ENCODE peak calls at places on chromosome 2, in six cellular contexts. R is K562, T is IMR-90, F is A549, K is GM12878, G is HepG2. A is an unnamed sample.

GRCh38 chr2:953408-953807 is 2.8 kb downstream of the SNTG2 start:
- DNase-seq in R (no peak), T (no peak), F (no peak), K (no peak), G (no peak), A (no peak)

GRCh38 chr2:148358375-148358774 is 286.2 kb upstream of the EPC2 start:
- DNase-seq in R (no peak), T (no peak), F (no peak), K (no peak), G (no peak), A (no peak)

GRCh38 chr2:5290911-5291546 is 401.2 kb upstream of the SOX11 start:
- DNase-seq in R (no peak), T (no peak), F (no peak), K (no peak), G (no peak), A (no peak)

GRCh38 chr2:157150747-157151146 is 106.8 kb upstream of the GALNT5 start:
- DNase-seq in R (no peak), T (peak; percentile 74), F (peak; percentile 37), K (peak; percentile 68), G (peak; percentile 12), A (no peak)

GRCh38 chr2:180012523-180012922 is 5.4 kb upstream of the CWC22 start:
- DNase-seq in R (no peak), T (peak; percentile 85), F (peak; percentile 16), K (no peak), G (peak; percentile 23), A (no peak)

GRCh38 chr2:232418466-232419244 is 12.0 kb downstream of the ALPG start:
- DNase-seq in R (peak; percentile 19), T (no peak), F (no peak), K (no peak), G (no peak), A (no peak)

GRCh38 chr2:101340141-101340541 is 31.6 kb upstream of the RNF149 start:
- DNase-seq in R (no peak), T (peak; percentile 33), F (peak; percentile 42), K (no peak), G (peak; percentile 77), A (no peak)

GRCh38 chr2:226934546-226935243 is 98.8 kb downstream of the RHBDD1 start:
- DNase-seq in R (no peak), T (no peak), F (no peak), K (no peak), G (no peak), A (no peak)

GRCh38 chr2:8522682-8523081 is 159.2 kb upstream of the ID2 start:
- DNase-seq in R (no peak), T (no peak), F (no peak), K (no peak), G (no peak), A (no peak)

GRCh38 chr2:234446404-234447076 is 50.3 kb downstream of the ARL4C start:
- DNase-seq in R (no peak), T (no peak), F (no peak), K (peak; percentile 66), G (no peak), A (no peak)
- TF ChIP-seq BHLHE40 in R (no peak), T (no peak), F (no peak), K (no peak), G (no peak), A (no peak)

GRCh38 chr2:239456940-239457339 is 56.1 kb upstream of the HDAC4 start:
- DNase-seq in R (no peak), T (no peak), F (no peak), K (no peak), G (no peak), A (no peak)

GRCh38 chr2:239459056-239459455 is 58.2 kb upstream of the HDAC4 start:
- DNase-seq in R (no peak), T (no peak), F (no peak), K (no peak), G (no peak), A (no peak)

GRCh38 chr2:239457586-239458445 is 57.0 kb upstream of the HDAC4 start:
- DNase-seq in R (no peak), T (no peak), F (no peak), K (no peak), G (no peak), A (no peak)

GRCh38 chr2:239454507-239454906 is 53.7 kb upstream of the HDAC4 start:
- DNase-seq in R (no peak), T (no peak), F (no peak), K (no peak), G (no peak), A (no peak)

GRCh38 chr2:239455436-239456203 is 54.8 kb upstream of the HDAC4 start:
- DNase-seq in R (no peak), T (no peak), F (no peak), K (no peak), G (no peak), A (no peak)
- TF ChIP-seq BHLHE40 in R (no peak), T (no peak), F (no peak), K (no peak), G (no peak), A (no peak)

GRCh38 chr2:43052204-43052943 is 174.0 kb downstream of the ZFP36L2 start:
- DNase-seq in R (no peak), T (no peak), F (no peak), K (no peak), G (peak; percentile 73), A (no peak)

GRCh38 chr2:43052944-43053306 is 173.5 kb downstream of the ZFP36L2 start:
- DNase-seq in R (no peak), T (no peak), F (no peak), K (no peak), G (no peak), A (no peak)

GRCh38 chr2:43050866-43051265 is 175.5 kb downstream of the ZFP36L2 start:
- DNase-seq in R (no peak), T (no peak), F (no peak), K (no peak), G (no peak), A (no peak)

GRCh38 chr2:43049836-43050796 is 176.3 kb downstream of the ZFP36L2 start:
- DNase-seq in R (no peak), T (no peak), F (no peak), K (no peak), G (no peak), A (no peak)

GRCh38 chr2:43051316-43051715 is 175.1 kb downstream of the ZFP36L2 start:
- DNase-seq in R (no peak), T (peak; percentile 74), F (peak; percentile 84), K (no peak), G (no peak), A (no peak)
- TF ChIP-seq BHLHE40 in R (no peak), T (peak; percentile 77), F (no peak), K (no peak), G (no peak), A (no peak)

GRCh38 chr2:171432969-171433762 is 624 bp downstream of the METTL8 start:
- DNase-seq in R (peak; percentile 87), T (peak; percentile 18), F (peak; percentile 77), K (no peak), G (peak; percentile 83), A (peak; percentile 38)
- TF ChIP-seq BHLHE40 in R (no peak), T (no peak), F (no peak), K (no peak), G (no peak), A (no peak)

DNA sequence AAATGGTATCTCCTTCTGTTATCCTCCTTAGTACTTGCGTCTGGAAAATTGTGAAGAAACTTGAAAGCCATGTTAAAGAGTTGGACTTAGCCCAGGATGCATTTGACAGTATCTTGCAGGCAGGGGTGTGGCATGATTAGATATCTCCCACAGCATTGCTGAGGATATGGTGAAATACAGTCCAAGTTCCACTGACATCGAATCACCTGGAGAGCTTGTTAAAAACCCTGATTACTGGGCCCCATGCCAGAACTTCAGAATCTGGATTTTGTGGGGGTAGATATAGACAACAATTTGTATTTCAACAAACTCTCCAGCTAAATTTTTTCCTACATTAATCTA is 96.7 kb upstream of the PPP1CB start:
- DNase-seq in R (no peak), T (no peak), F (peak; percentile 42), K (no peak), G (no peak), A (no peak)
- TF ChIP-seq BHLHE40 in R (no peak), T (no peak), F (no peak), K (no peak), G (no peak), A (no peak)

DNA sequence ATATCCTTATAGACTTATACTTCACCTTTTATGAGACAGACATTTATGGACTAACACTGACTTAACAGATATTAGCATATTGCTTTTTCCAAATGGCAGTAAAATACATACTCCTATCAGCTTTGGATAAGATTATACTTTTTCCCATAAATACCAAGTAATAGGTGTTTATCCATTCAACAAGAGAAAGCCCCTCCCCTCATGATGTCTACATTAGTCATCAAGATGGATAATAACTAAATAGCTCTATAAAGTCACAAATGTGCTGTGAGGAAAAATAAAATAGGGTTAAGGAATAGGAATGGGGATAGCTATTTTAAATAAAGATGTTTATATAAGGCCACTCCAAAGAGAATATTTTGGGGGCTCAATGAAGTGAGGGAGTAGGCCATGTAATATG is 39.4 kb downstream of the CSRNP3 start:
- DNase-seq in R (no peak), T (no peak), F (no peak), K (no peak), G (no peak), A (no peak)
- TF ChIP-seq BHLHE40 in R (no peak), T (no peak), F (no peak), K (no peak), G (no peak), A (no peak)

GRCh38 chr2:207692206-207693065 is 19.0 kb upstream of the CCNYL1 start:
- DNase-seq in R (peak; percentile 62), T (peak; percentile 4), F (peak; percentile 74), K (no peak), G (peak; percentile 58), A (peak; percentile 61)
- TF ChIP-seq BHLHE40 in R (no peak), T (no peak), F (no peak), K (no peak), G (no peak), A (no peak)

GRCh38 chr2:217247511-217247910 is 387.6 kb upstream of the TNP1 start:
- DNase-seq in R (no peak), T (no peak), F (no peak), K (no peak), G (no peak), A (no peak)

GRCh38 chr2:217248312-217248935 is 388.6 kb upstream of the TNP1 start:
- DNase-seq in R (peak; percentile 10), T (peak; percentile 74), F (no peak), K (peak; percentile 7), G (no peak), A (peak; percentile 25)

GRCh38 chr2:217246108-217246507 is 386.2 kb upstream of the TNP1 start:
- DNase-seq in R (no peak), T (no peak), F (no peak), K (no peak), G (no peak), A (no peak)

DNA sequence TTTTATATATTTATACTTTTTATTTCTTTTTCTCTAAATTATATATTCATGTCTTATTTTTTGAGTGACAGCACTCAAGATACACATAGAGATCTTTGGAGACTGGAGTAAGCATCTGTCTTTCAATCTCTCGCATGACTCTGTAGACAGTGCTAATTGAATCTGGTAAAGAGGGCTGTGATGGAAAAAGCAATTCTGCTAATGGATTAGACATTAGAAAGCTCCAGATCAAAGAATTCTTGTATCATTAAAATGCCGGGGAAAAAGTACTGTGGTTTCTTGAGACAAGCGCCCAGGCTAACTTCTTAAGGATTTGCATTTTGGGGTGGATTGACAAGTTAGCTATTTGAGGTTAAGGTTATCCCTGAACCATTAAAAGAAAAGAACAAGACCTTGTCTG is 383.1 kb upstream of the TNP1 start:
- DNase-seq in R (no peak), T (no peak), F (no peak), K (no peak), G (no peak), A (no peak)
- TF ChIP-seq BHLHE40 in R (no peak), T (no peak), F (no peak), K (no peak), G (no peak), A (no peak)